ENCODE peak calls at places on chromosomes 5 and 9, in seven cellular contexts. P is progenitor cell of endocrine pancreas, F is endothelial cell, U is PC-3, E is omental fat pad, G is foreskin fibroblast, R is astrocyte of the spinal cord. I is an unnamed sample.

GRCh38 chr5:68248896-68249295 is 33.3 kb downstream of the PIK3R1 start:
- DNase-seq in P (no peak), F (no peak), U (no peak), E (no peak), G (no peak), R (no peak), I (no peak)

GRCh38 chr9:70614786-70615565 is 200.5 kb upstream of the KLF9 start:
- DNase-seq in P (no peak), F (no peak), U (no peak), E (no peak), G (no peak), R (no peak), I (no peak)

GRCh38 chr9:92377904-92378303 is 26.5 kb downstream of the OGN start:
- DNase-seq in P (no peak), F (no peak), U (no peak), E (no peak), G (no peak), R (no peak), I (no peak)

GRCh38 chr5:13987843-13988464 is 43.5 kb upstream of the DNAH5 start:
- DNase-seq in P (peak), F (peak), U (peak), E (peak), G (peak), R (peak), I (peak)

GRCh38 chr5:167699434-167699833 is 592.0 kb upstream of the WWC1 start:
- DNase-seq in P (no peak), F (peak), U (peak), E (no peak), G (peak), R (peak), I (peak)

GRCh38 chr9:110875275-110875674 is 163.0 kb downstream of the LPAR1 start:
- DNase-seq in P (no peak), F (peak), U (no peak), E (no peak), G (no peak), R (no peak), I (no peak)

GRCh38 chr9:130869250-130869649 is 27.4 kb downstream of the QRFP start:
- DNase-seq in P (no peak), F (no peak), U (no peak), E (no peak), G (no peak), R (peak), I (no peak)

GRCh38 chr5:139640432-139641115 is 7.6 kb upstream of the CXXC5 start:
- DNase-seq in P (peak), F (peak), U (no peak), E (no peak), G (no peak), R (no peak), I (no peak)

GRCh38 chr9:73527521-73527920 is 375.9 kb downstream of the ANXA1 start:
- DNase-seq in P (no peak), F (no peak), U (no peak), E (no peak), G (no peak), R (no peak), I (no peak)

GRCh38 chr5:92969781-92970237 is 611.2 kb downstream of the NR2F1-AS1 start:
- DNase-seq in P (no peak), F (no peak), U (no peak), E (no peak), G (no peak), R (no peak), I (peak)

GRCh38 chr5:9877473-9877872 is 247.3 kb upstream of the TAS2R1 start:
- DNase-seq in P (no peak), F (no peak), U (no peak), E (no peak), G (peak), R (no peak), I (no peak)

GRCh38 chr5:171390883-171391677 is 3.4 kb downstream of the NPM1 start:
- DNase-seq in P (no peak), F (no peak), U (no peak), E (no peak), G (no peak), R (no peak), I (no peak)

GRCh38 chr5:61941637-61942036 is 364.4 kb upstream of the KIF2A start:
- DNase-seq in P (no peak), F (no peak), U (no peak), E (no peak), G (no peak), R (no peak), I (no peak)

GRCh38 chr5:96431376-96432244 is 1.4 kb downstream of the PCSK1 start:
- DNase-seq in P (no peak), F (no peak), U (no peak), E (peak), G (peak), R (peak), I (no peak)

GRCh38 chr5:5209510-5210286 is 69.6 kb downstream of the ADAMTS16 start:
- DNase-seq in P (no peak), F (no peak), U (no peak), E (no peak), G (no peak), R (no peak), I (no peak)

GRCh38 chr9:128845186-128845931 is 15.8 kb upstream of the SPOUT1 start:
- DNase-seq in P (no peak), F (no peak), U (no peak), E (no peak), G (no peak), R (no peak), I (no peak)

GRCh38 chr9:129549139-129549538 is 71.8 kb downstream of the C9orf50 start:
- DNase-seq in P (no peak), F (no peak), U (no peak), E (no peak), G (no peak), R (no peak), I (no peak)

GRCh38 chr5:174827521-174827920 is 103.1 kb downstream of the MSX2 start:
- DNase-seq in P (no peak), F (no peak), U (no peak), E (no peak), G (peak), R (peak), I (no peak)

GRCh38 chr9:27308691-27309390 is 11.9 kb upstream of the EQTN start:
- DNase-seq in P (no peak), F (no peak), U (no peak), E (no peak), G (no peak), R (no peak), I (no peak)

GRCh38 chr9:125238915-125239446 is 2.2 kb downstream of the HSPA5 start:
- DNase-seq in P (no peak), F (no peak), U (no peak), E (no peak), G (no peak), R (no peak), I (no peak)

GRCh38 chr9:125239631-125240597 is 1.2 kb downstream of the HSPA5 start:
- DNase-seq in P (no peak), F (no peak), U (no peak), E (no peak), G (no peak), R (no peak), I (no peak)

GRCh38 chr9:125241863-125242739 is 958 bp upstream of the HSPA5 start:
- DNase-seq in P (no peak), F (no peak), U (no peak), E (no peak), G (no peak), R (no peak), I (peak)

GRCh38 chr9:125240649-125240999 is 519 bp downstream of the HSPA5 start:
- DNase-seq in P (no peak), F (peak), U (peak), E (no peak), G (no peak), R (peak), I (peak)

GRCh38 chr9:125241000-125241862 is at the start of gene HSPA5:
- DNase-seq in P (peak), F (peak), U (peak), E (peak), G (peak), R (peak), I (peak)
- TF ChIP-seq CTCF in P (peak), F (no peak), U (no peak), E (no peak), G (no peak), R (peak), I (no peak)

GRCh38 chr9:134163374-134164196 is 779 bp downstream of the RNU6ATAC start:
- DNase-seq in P (peak), F (peak), U (peak), E (peak), G (peak), R (peak), I (peak)
- TF ChIP-seq CTCF in P (peak), F (peak), U (no peak), E (peak), G (peak), R (peak), I (peak)

GRCh38 chr5:113205807-113206206 is 229.0 kb downstream of the TSSK1B start:
- DNase-seq in P (no peak), F (no peak), U (peak), E (no peak), G (no peak), R (no peak), I (peak)
- TF ChIP-seq CTCF in P (no peak), F (no peak), U (peak), E (no peak), G (no peak), R (no peak), I (no peak)

GRCh38 chr5:140855772-140856674 is at the start of gene PCDHA10:
- DNase-seq in P (no peak), F (no peak), U (no peak), E (no peak), G (no peak), R (peak), I (no peak)
- TF ChIP-seq CTCF in P (peak), F (peak), U (peak), E (no peak), G (no peak), R (no peak), I (no peak)

DNA sequence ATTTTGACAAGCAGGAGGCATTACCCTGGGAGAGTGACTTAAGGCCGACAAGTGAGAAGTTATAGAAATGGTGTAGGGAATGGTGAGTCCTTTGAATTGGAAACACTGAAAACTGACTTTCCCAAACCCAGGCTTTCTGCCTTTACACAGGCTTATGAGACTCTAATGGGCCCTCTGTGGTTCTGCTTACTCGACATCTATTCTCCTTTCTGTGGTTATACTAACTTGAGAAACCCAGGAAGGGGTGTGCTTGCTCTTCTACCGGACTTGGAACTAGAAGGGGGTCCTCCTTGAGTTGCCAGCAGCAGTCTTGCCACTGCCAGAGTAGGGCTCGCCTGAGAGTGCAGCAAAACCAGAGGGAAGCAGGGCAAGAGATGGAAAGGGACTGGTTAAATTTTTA is 63.3 kb downstream of the FYB1 start:
- DNase-seq in P (no peak), F (no peak), U (no peak), E (no peak), G (no peak), R (no peak), I (no peak)
- TF ChIP-seq CTCF in P (no peak), F (no peak), U (no peak), E (no peak), G (no peak), R (no peak), I (no peak)

DNA sequence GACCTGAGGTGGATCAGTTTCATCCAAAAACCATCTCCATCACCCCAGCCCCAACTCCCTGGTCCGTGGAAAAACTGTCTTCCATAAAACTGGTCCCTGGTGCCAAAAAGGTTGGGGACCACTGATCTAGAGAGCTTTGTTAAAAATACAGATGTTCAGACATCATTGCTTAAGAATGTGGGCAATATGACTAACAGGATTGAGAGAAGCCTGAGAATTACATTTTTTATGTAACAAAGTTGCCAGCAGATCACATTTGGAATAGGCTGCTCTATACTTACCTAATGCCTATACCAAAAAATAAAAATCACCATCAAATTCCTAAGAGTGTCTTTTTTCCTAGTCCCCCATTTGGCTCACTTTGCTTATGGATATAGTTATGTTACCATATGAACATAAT is 143.3 kb downstream of the RAPGEF6 start:
- DNase-seq in P (no peak), F (no peak), U (no peak), E (no peak), G (no peak), R (no peak), I (no peak)
- TF ChIP-seq CTCF in P (no peak), F (no peak), U (no peak), E (no peak), G (no peak), R (no peak), I (no peak)

GRCh38 chr5:146049704-146050026 is 55.7 kb downstream of the PLAC8L1 start:
- DNase-seq in P (no peak), F (no peak), U (no peak), E (no peak), G (no peak), R (no peak), I (no peak)
- TF ChIP-seq CTCF in P (peak), F (no peak), U (peak), E (no peak), G (no peak), R (no peak), I (no peak)

GRCh38 chr5:146698651-146699050 is 179.9 kb downstream of the PPP2R2B start:
- DNase-seq in P (no peak), F (no peak), U (no peak), E (no peak), G (no peak), R (no peak), I (no peak)
- TF ChIP-seq CTCF in P (no peak), F (no peak), U (no peak), E (no peak), G (no peak), R (no peak), I (no peak)

I was measured in Calu3.